ENCODE peak calls at places on chromosomes 7 and 10, in seven cellular contexts. R is Kasumi-1; E is NCI-H1092; Z is substantia nigra; X is endothelial cell; I is left colon; D is CD4-positive, alpha-beta T cell. N is an unnamed sample.

GRCh38 chr10:121335386-121335925 is 262.8 kb downstream of the FGFR2 start:
- DNase-seq in D (no peak), X (no peak), R (no peak), Z (no peak), I (no peak), E (no peak), N (no peak)

GRCh38 chr7:150327308-150327707 is 4.0 kb upstream of the ACTR3C start:
- DNase-seq in I (no peak), Z (no peak), D (no peak), E (no peak), R (no peak), X (no peak), N (no peak)

GRCh38 chr10:21368728-21369425 is 156.6 kb downstream of the SKIDA1 start:
- DNase-seq in E (no peak), R (no peak), I (no peak), X (no peak), D (no peak), Z (no peak), N (no peak)

GRCh38 chr10:7411671-7412481 is 1.0 kb upstream of the SFMBT2 start:
- DNase-seq in R (peak; percentile 61), E (no peak), D (peak; percentile 20), X (peak; percentile 24), Z (no peak), I (no peak), N (no peak)

GRCh38 chr7:86958380-86958779 is 101.1 kb downstream of the ELAPOR2 start:
- DNase-seq in D (no peak), R (no peak), X (no peak), E (no peak), Z (no peak), I (no peak), N (no peak)

GRCh38 chr10:68992721-68993440 is 4.3 kb downstream of the KIFBP start:
- DNase-seq in R (no peak), Z (no peak), X (no peak), D (no peak), I (peak; percentile 26), E (no peak), N (no peak)

GRCh38 chr10:43060291-43060690 is 16.6 kb upstream of the RET start:
- DNase-seq in D (no peak), I (peak; percentile 61), R (no peak), Z (no peak), X (no peak), E (no peak), N (no peak)

GRCh38 chr7:6675807-6676405 is 30.8 kb downstream of the ZNF12 start:
- DNase-seq in I (no peak), D (no peak), Z (no peak), R (no peak), E (no peak), X (no peak), N (no peak)

GRCh38 chr10:72084094-72084459 is 4.3 kb downstream of the SPOCK2 start:
- DNase-seq in Z (no peak), E (no peak), D (peak; percentile 58), X (no peak), R (no peak), I (no peak), N (peak; percentile 53)

GRCh38 chr7:94115316-94115715 is 111.2 kb upstream of the BET1 start:
- DNase-seq in E (no peak), Z (no peak), I (no peak), X (no peak), R (no peak), D (no peak), N (no peak)